ENCODE peak calls at places on chromosomes 1 and 21, in ten cellular contexts. One of them, this sample, is unnamed.

GRCh38 chr1:158509471-158510161 is 37.6 kb downstream of the OR10R2 start:
- DNase-seq in activated CD8-positive, alpha-beta T cell treated with anti-CD3 and anti-CD28 coated beads for 36 hours: no peak
- DNase-seq in mucosa of gallbladder: no peak
- DNase-seq in GM04504: no peak
- DNase-seq in head of caudate nucleus: no peak
- DNase-seq in NCI-H2081: no peak
- DNase-seq in progenitor cell of endocrine pancreas: no peak
- DNase-seq in psoas muscle: no peak
- DNase-seq in iPS-NIHi11: no peak
- DNase-seq in Kasumi-1: no peak
- DNase-seq in this sample: no peak

GRCh38 chr1:22184892-22185612 is 42.2 kb upstream of the WNT4 start:
- DNase-seq in GM04504: peak
- DNase-seq in psoas muscle: no peak
- DNase-seq in head of caudate nucleus: no peak
- DNase-seq in activated CD8-positive, alpha-beta T cell treated with anti-CD3 and anti-CD28 coated beads for 36 hours: peak
- DNase-seq in iPS-NIHi11: peak
- DNase-seq in progenitor cell of endocrine pancreas: peak
- DNase-seq in Kasumi-1: no peak
- DNase-seq in NCI-H2081: peak
- DNase-seq in mucosa of gallbladder: no peak
- DNase-seq in this sample: no peak

GRCh38 chr1:243609698-243610097 is 240.3 kb downstream of the AKT3 start:
- DNase-seq in mucosa of gallbladder: no peak
- DNase-seq in activated CD8-positive, alpha-beta T cell treated with anti-CD3 and anti-CD28 coated beads for 36 hours: no peak
- DNase-seq in progenitor cell of endocrine pancreas: no peak
- DNase-seq in psoas muscle: no peak
- DNase-seq in GM04504: no peak
- DNase-seq in iPS-NIHi11: no peak
- DNase-seq in NCI-H2081: no peak
- DNase-seq in Kasumi-1: no peak
- DNase-seq in head of caudate nucleus: no peak
- DNase-seq in this sample: no peak

GRCh38 chr21:25536752-25537151 is 70.5 kb downstream of the MRPL39 start:
- DNase-seq in head of caudate nucleus: no peak
- DNase-seq in psoas muscle: no peak
- DNase-seq in Kasumi-1: no peak
- DNase-seq in activated CD8-positive, alpha-beta T cell treated with anti-CD3 and anti-CD28 coated beads for 36 hours: no peak
- DNase-seq in iPS-NIHi11: no peak
- DNase-seq in GM04504: no peak
- DNase-seq in mucosa of gallbladder: no peak
- DNase-seq in progenitor cell of endocrine pancreas: no peak
- DNase-seq in NCI-H2081: no peak
- DNase-seq in this sample: no peak

GRCh38 chr1:36458910-36459309 is 5.3 kb downstream of the MRPS15 start:
- DNase-seq in iPS-NIHi11: no peak
- DNase-seq in activated CD8-positive, alpha-beta T cell treated with anti-CD3 and anti-CD28 coated beads for 36 hours: peak
- DNase-seq in head of caudate nucleus: peak
- DNase-seq in GM04504: no peak
- DNase-seq in mucosa of gallbladder: no peak
- DNase-seq in NCI-H2081: no peak
- DNase-seq in Kasumi-1: peak
- DNase-seq in progenitor cell of endocrine pancreas: no peak
- DNase-seq in psoas muscle: no peak
- DNase-seq in this sample: no peak

GRCh38 chr1:246608616-246609376 is 42.5 kb downstream of the CNST start:
- DNase-seq in activated CD8-positive, alpha-beta T cell treated with anti-CD3 and anti-CD28 coated beads for 36 hours: peak
- DNase-seq in psoas muscle: peak
- DNase-seq in iPS-NIHi11: peak
- DNase-seq in NCI-H2081: no peak
- DNase-seq in progenitor cell of endocrine pancreas: no peak
- DNase-seq in head of caudate nucleus: no peak
- DNase-seq in GM04504: peak
- DNase-seq in Kasumi-1: peak
- DNase-seq in mucosa of gallbladder: peak
- DNase-seq in this sample: peak

GRCh38 chr1:188489336-188490112 is 1660.8 kb downstream of the PLA2G4A start:
- DNase-seq in mucosa of gallbladder: no peak
- DNase-seq in psoas muscle: no peak
- DNase-seq in GM04504: no peak
- DNase-seq in iPS-NIHi11: no peak
- DNase-seq in activated CD8-positive, alpha-beta T cell treated with anti-CD3 and anti-CD28 coated beads for 36 hours: no peak
- DNase-seq in progenitor cell of endocrine pancreas: no peak
- DNase-seq in head of caudate nucleus: no peak
- DNase-seq in Kasumi-1: no peak
- DNase-seq in NCI-H2081: no peak
- DNase-seq in this sample: no peak

GRCh38 chr21:15514073-15514946 is 215.5 kb upstream of the USP25 start:
- DNase-seq in NCI-H2081: no peak
- DNase-seq in mucosa of gallbladder: peak
- DNase-seq in Kasumi-1: peak
- DNase-seq in iPS-NIHi11: no peak
- DNase-seq in GM04504: no peak
- DNase-seq in psoas muscle: no peak
- DNase-seq in progenitor cell of endocrine pancreas: no peak
- DNase-seq in activated CD8-positive, alpha-beta T cell treated with anti-CD3 and anti-CD28 coated beads for 36 hours: peak
- DNase-seq in head of caudate nucleus: no peak
- DNase-seq in this sample: peak

GRCh38 chr1:233652536-233652935 is 38.6 kb downstream of the KCNK1 start:
- DNase-seq in NCI-H2081: no peak
- DNase-seq in psoas muscle: no peak
- DNase-seq in GM04504: no peak
- DNase-seq in mucosa of gallbladder: no peak
- DNase-seq in iPS-NIHi11: no peak
- DNase-seq in Kasumi-1: no peak
- DNase-seq in progenitor cell of endocrine pancreas: no peak
- DNase-seq in head of caudate nucleus: no peak
- DNase-seq in activated CD8-positive, alpha-beta T cell treated with anti-CD3 and anti-CD28 coated beads for 36 hours: no peak
- DNase-seq in this sample: no peak

GRCh38 chr1:26274801-26275425 is 5.0 kb upstream of the SH3BGRL3 start:
- DNase-seq in mucosa of gallbladder: no peak
- DNase-seq in GM04504: no peak
- DNase-seq in head of caudate nucleus: no peak
- DNase-seq in psoas muscle: no peak
- DNase-seq in progenitor cell of endocrine pancreas: no peak
- DNase-seq in activated CD8-positive, alpha-beta T cell treated with anti-CD3 and anti-CD28 coated beads for 36 hours: peak
- DNase-seq in Kasumi-1: peak
- DNase-seq in iPS-NIHi11: no peak
- DNase-seq in NCI-H2081: no peak
- DNase-seq in this sample: no peak

GRCh38 chr1:221099747-221100146 is 220.5 kb downstream of the HLX start:
- DNase-seq in mucosa of gallbladder: no peak
- DNase-seq in Kasumi-1: no peak
- DNase-seq in psoas muscle: no peak
- DNase-seq in activated CD8-positive, alpha-beta T cell treated with anti-CD3 and anti-CD28 coated beads for 36 hours: peak
- DNase-seq in NCI-H2081: no peak
- DNase-seq in GM04504: no peak
- DNase-seq in iPS-NIHi11: no peak
- DNase-seq in progenitor cell of endocrine pancreas: no peak
- DNase-seq in head of caudate nucleus: no peak
- DNase-seq in this sample: no peak

GRCh38 chr1:94727846-94728715 is 92.1 kb upstream of the SLC44A3 start:
- DNase-seq in iPS-NIHi11: no peak
- DNase-seq in Kasumi-1: no peak
- DNase-seq in NCI-H2081: no peak
- DNase-seq in GM04504: no peak
- DNase-seq in head of caudate nucleus: no peak
- DNase-seq in mucosa of gallbladder: no peak
- DNase-seq in progenitor cell of endocrine pancreas: no peak
- DNase-seq in psoas muscle: no peak
- DNase-seq in activated CD8-positive, alpha-beta T cell treated with anti-CD3 and anti-CD28 coated beads for 36 hours: no peak
- DNase-seq in this sample: no peak